ENCODE peak calls at places on chromosomes 1 and 21, in five cellular contexts. R is uterus, K is body of pancreas, E is heart left ventricle, J is ovary. A is an unnamed sample.

GRCh38 chr1:205121660-205122488 is at the start of gene RBBP5:
- DNase-seq in R (peak), K (peak), E (peak), J (peak), A (no peak)

GRCh38 chr1:170932236-170932635 is 3.1 kb upstream of the MROH9 start:
- DNase-seq in R (no peak), K (no peak), E (no peak), J (no peak), A (no peak)

GRCh38 chr21:36769051-36769867 is 70.3 kb downstream of the SIM2 start:
- DNase-seq in R (no peak), K (no peak), E (no peak), J (no peak), A (no peak)

GRCh38 chr1:218803351-218803997 is 370.2 kb upstream of the LYPLAL1 start:
- DNase-seq in R (no peak), K (no peak), E (no peak), J (no peak), A (no peak)

GRCh38 chr1:153465728-153466625 is 5.5 kb upstream of the S100A7 start:
- DNase-seq in R (peak), K (peak), E (peak), J (peak), A (no peak)

GRCh38 chr21:31623664-31624063 is 35.8 kb upstream of the SOD1 start:
- DNase-seq in R (no peak), K (no peak), E (no peak), J (no peak), A (no peak)

GRCh38 chr1:176102243-176102642 is 104.8 kb downstream of the COP1 start:
- DNase-seq in R (no peak), K (no peak), E (no peak), J (no peak), A (no peak)

GRCh38 chr21:44869860-44870747 is 3.4 kb downstream of the PTTG1IP start:
- DNase-seq in R (peak), K (peak), E (no peak), J (peak), A (no peak)

GRCh38 chr1:223417444-223417843 is 24.2 kb downstream of the CCDC185 start:
- DNase-seq in R (no peak), K (no peak), E (no peak), J (no peak), A (no peak)

GRCh38 chr1:248843687-248844086 is 5.7 kb downstream of the ZNF672 start:
- DNase-seq in R (no peak), K (no peak), E (no peak), J (no peak), A (no peak)

GRCh38 chr1:64900916-64901315 is 65.4 kb downstream of the JAK1 start:
- DNase-seq in R (no peak), K (no peak), E (no peak), J (no peak), A (no peak)

GRCh38 chr1:117375327-117375726 is 8.1 kb downstream of the MAN1A2 start:
- DNase-seq in R (no peak), K (no peak), E (no peak), J (no peak), A (no peak)

GRCh38 chr1:187038789-187039188 is 210.0 kb downstream of the PLA2G4A start:
- DNase-seq in R (no peak), K (no peak), E (no peak), J (no peak), A (no peak)

GRCh38 chr1:205699416-205699815 is 19.1 kb upstream of the SLC45A3 start:
- DNase-seq in R (no peak), K (no peak), E (no peak), J (no peak), A (no peak)

GRCh38 chr1:18322353-18323032 is 158.2 kb upstream of the KLHDC7A start:
- DNase-seq in R (no peak), K (no peak), E (no peak), J (no peak), A (no peak)

GRCh38 chr1:27363766-27364695 is 2.7 kb downstream of the MAP3K6 start:
- DNase-seq in R (no peak), K (no peak), E (no peak), J (peak), A (no peak)

GRCh38 chr21:21238882-21239400 is 240.7 kb downstream of the NCAM2 start:
- DNase-seq in R (no peak), K (no peak), E (no peak), J (no peak), A (no peak)

GRCh38 chr1:67285780-67286488 is 21.7 kb upstream of the IL12RB2 start:
- DNase-seq in R (no peak), K (no peak), E (no peak), J (no peak), A (no peak)

GRCh38 chr21:43279578-43279894 is 110.7 kb downstream of the CRYAA start:
- DNase-seq in R (no peak), K (no peak), E (peak), J (no peak), A (no peak)

GRCh38 chr21:45037986-45038385 is 36.4 kb upstream of the ADARB1 start:
- DNase-seq in R (no peak), K (no peak), E (no peak), J (no peak), A (no peak)

GRCh38 chr1:77539510-77540142 is 142.8 kb downstream of the ZZZ3 start:
- DNase-seq in R (no peak), K (peak), E (peak), J (no peak), A (no peak)

GRCh38 chr1:5955479-5955977 is 36.7 kb downstream of the NPHP4 start:
- DNase-seq in R (no peak), K (no peak), E (no peak), J (no peak), A (no peak)

GRCh38 chr1:2279210-2279639 is 51.1 kb downstream of the SKI start:
- DNase-seq in R (peak), K (no peak), E (peak), J (peak), A (no peak)

GRCh38 chr1:106584127-106584526 is 472.3 kb upstream of the PRMT6 start:
- DNase-seq in R (no peak), K (no peak), E (no peak), J (no peak), A (no peak)

GRCh38 chr21:46648539-46648938 is 13.1 kb downstream of the PRMT2 start:
- DNase-seq in R (no peak), K (no peak), E (no peak), J (no peak), A (peak)

GRCh38 chr1:228315945-228316588 is 90.6 kb downstream of the TRIM11 start:
- DNase-seq in R (no peak), K (peak), E (peak), J (peak), A (no peak)

GRCh38 chr21:20997308-20997632 is 939 bp upstream of the NCAM2 start:
- DNase-seq in R (no peak), K (peak), E (peak), J (no peak), A (no peak)

GRCh38 chr1:145702052-145702451 is 5.1 kb downstream of the PDZK1 start:
- DNase-seq in R (no peak), K (no peak), E (no peak), J (no peak), A (no peak)

GRCh38 chr1:2278591-2279209 is 50.6 kb downstream of the SKI start:
- DNase-seq in R (no peak), K (no peak), E (peak), J (no peak), A (no peak)

GRCh38 chr1:59055908-59056719 is 240.8 kb upstream of the FGGY start:
- DNase-seq in R (peak), K (peak), E (no peak), J (peak), A (no peak)

GRCh38 chr21:41695513-41695912 is 71.3 kb downstream of the RIPK4 start:
- DNase-seq in R (no peak), K (no peak), E (no peak), J (no peak), A (no peak)

GRCh38 chr1:185561629-185562028 is 172.6 kb upstream of the HMCN1 start:
- DNase-seq in R (no peak), K (no peak), E (no peak), J (no peak), A (no peak)

GRCh38 chr1:200179126-200179780 is 151.7 kb downstream of the NR5A2 start:
- DNase-seq in R (no peak), K (peak), E (no peak), J (no peak), A (no peak)

GRCh38 chr21:33801424-33802405 is 113.9 kb downstream of the ATP5PO start:
- DNase-seq in R (no peak), K (peak), E (no peak), J (no peak), A (no peak)

DNA sequence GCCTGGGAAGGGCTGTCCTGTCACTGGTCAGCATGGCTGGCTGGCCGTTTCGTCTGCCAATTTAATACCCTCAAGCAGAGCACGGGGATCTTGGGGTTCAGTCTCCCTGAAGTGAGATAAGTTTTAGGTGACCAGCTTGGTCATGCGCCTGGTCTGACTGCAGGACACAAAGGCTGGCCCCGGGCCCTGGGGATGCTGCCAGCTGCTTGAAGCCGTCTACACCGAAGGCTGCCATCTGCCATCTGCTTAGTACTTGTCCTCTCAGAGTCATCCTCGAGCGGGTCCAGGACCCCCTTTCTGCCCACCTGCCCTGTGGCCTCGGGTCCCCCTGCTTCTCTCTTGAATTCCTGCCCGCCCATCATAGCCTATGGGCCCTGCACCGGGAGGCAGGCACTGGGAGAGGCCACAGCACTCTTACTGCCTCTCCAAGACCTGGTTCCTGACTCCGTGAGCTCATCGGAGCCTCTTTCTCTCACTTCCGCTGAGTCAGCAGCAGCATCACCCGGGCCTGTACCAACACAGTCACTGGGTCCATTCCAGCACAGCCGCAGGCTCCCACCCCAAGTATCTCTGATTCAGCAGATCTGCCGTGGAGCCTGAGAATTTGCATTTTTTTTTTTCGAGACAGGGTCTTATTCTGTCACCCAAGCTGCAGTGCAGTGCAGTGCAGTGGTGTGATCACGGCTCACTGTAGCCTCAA is 7.0 kb downstream of the FBLIM1 start:
- DNase-seq in R (no peak), K (peak), E (no peak), J (no peak), A (no peak)
- H3K27ac ChIP-seq in R (no peak), K (peak), E (no peak), J (no peak), A (peak)

GRCh38 chr21:28642891-28643290 is 349.8 kb downstream of the LTN1 start:
- DNase-seq in R (no peak), K (no peak), E (no peak), J (no peak), A (no peak)

GRCh38 chr21:28640326-28640725 is 352.4 kb downstream of the LTN1 start:
- DNase-seq in R (no peak), K (no peak), E (no peak), J (no peak), A (no peak)

GRCh38 chr21:28636988-28637691 is 355.5 kb downstream of the LTN1 start:
- DNase-seq in R (no peak), K (no peak), E (no peak), J (no peak), A (no peak)

GRCh38 chr21:28641731-28642130 is 350.9 kb downstream of the LTN1 start:
- DNase-seq in R (no peak), K (no peak), E (no peak), J (no peak), A (no peak)

GRCh38 chr21:28639742-28640141 is 352.9 kb downstream of the LTN1 start:
- DNase-seq in R (no peak), K (no peak), E (no peak), J (no peak), A (no peak)
- TF ChIP-seq POLR2A in R (no peak), K (no peak), E (no peak), J (no peak), A (no peak)

DNA sequence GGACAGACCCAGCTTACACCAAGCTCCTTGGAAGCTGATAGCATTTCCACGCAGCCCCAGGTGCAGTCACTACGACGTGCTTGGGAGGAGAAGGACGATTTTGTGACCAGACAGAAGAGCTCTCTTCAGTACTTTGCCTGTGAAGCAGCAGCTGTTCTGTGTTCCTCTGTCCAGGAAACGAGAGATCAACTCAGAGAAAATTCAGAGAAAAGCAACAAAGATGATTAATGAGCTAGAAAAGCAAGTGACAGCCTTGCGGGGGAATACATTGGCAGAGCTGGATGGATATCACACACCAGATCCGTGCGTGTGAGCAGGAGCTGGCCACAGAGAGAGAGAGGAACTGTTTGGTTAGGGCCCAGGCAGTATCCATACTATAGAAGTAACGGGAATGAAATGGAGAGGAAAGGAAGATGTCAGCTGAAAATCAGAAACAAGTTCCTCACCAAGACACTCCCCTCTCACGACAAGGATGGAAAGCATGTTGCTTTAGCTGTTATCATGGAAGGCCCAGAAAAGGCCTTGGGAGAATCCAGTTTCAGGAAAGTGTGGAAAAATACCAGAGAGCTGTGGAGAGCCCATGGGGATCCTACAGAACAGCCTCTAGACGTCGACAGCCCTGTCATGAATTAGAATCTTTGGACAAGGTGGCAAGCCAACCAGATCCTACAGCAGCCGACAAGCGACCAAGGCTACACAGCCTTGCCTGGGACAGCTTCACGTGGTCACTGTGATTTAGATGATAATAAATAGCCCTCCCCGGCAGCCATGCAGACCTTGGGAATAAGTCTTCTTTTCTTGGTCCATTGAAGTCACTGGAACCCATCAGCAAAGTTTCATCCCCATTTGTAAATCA is 106.1 kb downstream of the TOMM20 start:
- DNase-seq in R (no peak), K (no peak), E (no peak), J (no peak), A (no peak)
- H3K27ac ChIP-seq in R (peak), K (no peak), E (peak), J (no peak), A (peak)

GRCh38 chr1:207825719-207826556 is 74.1 kb downstream of the CD46 start:
- DNase-seq in R (peak), K (peak), E (peak), J (peak), A (no peak)
- TF ChIP-seq POLR2A in R (no peak), K (no peak), E (peak), J (peak), A (no peak)

DNA sequence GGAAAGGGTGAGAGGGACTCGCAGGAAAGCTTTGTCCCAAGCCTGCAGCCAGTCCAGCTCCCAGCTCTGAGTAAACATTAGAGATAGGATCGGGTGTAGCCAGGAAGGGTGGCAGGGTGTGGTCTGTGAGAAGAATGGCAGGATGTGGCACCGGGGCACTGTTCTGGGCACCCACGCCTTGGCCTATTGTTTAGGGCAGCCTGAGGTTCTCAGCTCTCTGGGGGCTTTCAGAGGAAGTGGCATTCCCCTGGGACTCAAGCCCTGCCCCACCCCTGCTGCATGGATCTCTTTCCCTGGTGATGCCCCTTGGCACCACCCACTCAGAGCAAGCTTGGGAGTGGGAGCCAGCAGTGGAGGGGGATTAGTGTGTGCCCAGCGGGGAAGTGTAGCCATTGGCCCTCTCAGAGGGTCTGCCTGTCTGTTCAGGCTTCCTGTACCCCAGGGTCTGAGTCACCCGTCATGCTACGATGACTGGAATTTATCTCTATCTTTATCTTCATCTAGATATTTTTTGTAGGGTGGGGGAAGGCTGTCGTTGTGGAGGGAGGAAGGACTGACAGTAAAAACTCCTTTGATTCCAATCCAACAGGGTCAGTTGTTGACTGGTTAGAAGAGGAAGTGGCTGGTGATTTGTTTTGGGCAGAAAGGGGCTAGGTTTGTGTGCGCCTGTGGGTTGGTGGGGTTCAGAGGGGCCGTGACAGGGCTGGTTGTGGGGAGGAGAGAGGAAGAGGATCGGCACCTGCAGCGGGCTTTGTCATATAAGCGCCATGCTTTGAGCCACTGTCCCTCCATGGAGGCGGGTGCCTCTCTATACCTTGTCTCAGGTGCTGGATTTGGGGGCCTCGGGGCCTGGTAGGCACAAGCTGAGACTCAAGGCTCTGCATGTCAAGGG is 31.7 kb downstream of the SOX13 start:
- DNase-seq in R (no peak), K (no peak), E (peak), J (no peak), A (no peak)
- H3K27ac ChIP-seq in R (peak), K (peak), E (peak), J (no peak), A (peak)

DNA sequence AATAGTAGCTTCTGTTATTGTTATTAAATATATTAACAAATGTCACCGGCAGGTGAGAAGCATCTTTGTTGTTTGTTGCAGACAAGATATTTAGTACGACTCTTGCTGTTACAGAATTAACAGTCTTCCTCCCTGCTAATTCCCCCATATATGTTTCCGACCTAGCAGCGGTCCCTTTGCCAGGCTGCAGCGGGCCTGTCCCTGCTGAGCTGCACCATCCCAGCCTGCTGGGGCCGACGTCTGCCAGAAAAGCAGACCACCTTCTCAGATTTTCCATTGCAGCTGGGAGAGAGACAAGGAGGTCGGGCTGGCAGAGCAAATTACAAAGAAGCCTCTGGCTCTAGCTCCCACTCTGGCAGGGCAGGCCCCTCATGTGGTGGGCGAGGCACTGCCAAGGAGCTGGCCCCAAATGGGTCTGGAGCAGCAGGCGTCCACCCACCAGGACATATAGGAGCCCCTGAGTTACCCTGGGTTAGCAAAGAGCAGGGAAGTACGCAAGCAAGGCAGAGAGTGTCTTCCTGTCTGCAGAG is 142.7 kb downstream of the FOXD2 start:
- DNase-seq in R (no peak), K (no peak), E (no peak), J (no peak), A (no peak)
- TF ChIP-seq POLR2A in R (no peak), K (no peak), E (no peak), J (no peak), A (no peak)

GRCh38 chr1:216034506-216034905 is 388.7 kb downstream of the USH2A start:
- DNase-seq in R (no peak), K (no peak), E (no peak), J (no peak), A (no peak)
- H3K27ac ChIP-seq in R (no peak), K (no peak), E (no peak), J (no peak), A (no peak)

A was measured in vagina.